ENCODE peak calls at places on chromosome 10, in nine cellular contexts. C, V, A, X, F, E, Q, H and O are unnamed samples.

GRCh38 chr10:89431977-89432376 is 17.6 kb downstream of the IFIT5 start:
- DNase-seq in C (peak), V (no peak), A (peak), X (peak), F (no peak), E (peak), Q (no peak), H (peak), O (no peak)

GRCh38 chr10:42367532-42368230 is 270.7 kb downstream of the ZNF33B start:
- DNase-seq in C (peak), V (peak), A (no peak), X (peak), F (peak), E (peak), Q (no peak), H (peak), O (peak)

GRCh38 chr10:88728107-88728763 is 22.2 kb downstream of the LIPK start:
- DNase-seq in C (peak), V (no peak), A (peak), X (no peak), F (peak), E (no peak), Q (peak), H (peak), O (peak)

GRCh38 chr10:329361-330099 is 194.3 kb downstream of the ZMYND11 start:
- DNase-seq in C (peak), V (peak), A (peak), X (peak), F (peak), E (peak), Q (peak), H (peak), O (peak)

GRCh38 chr10:1199345-1199673 is 143.1 kb downstream of the WDR37 start:
- DNase-seq in C (no peak), V (no peak), A (no peak), X (no peak), F (no peak), E (no peak), Q (no peak), H (no peak), O (no peak)

GRCh38 chr10:32360884-32361283 is 13.9 kb upstream of the EPC1 start:
- DNase-seq in C (no peak), V (no peak), A (no peak), X (no peak), F (no peak), E (no peak), Q (no peak), H (no peak), O (no peak)

GRCh38 chr10:96995851-96996250 is 163.8 kb downstream of the LCOR start:
- DNase-seq in C (peak), V (no peak), A (no peak), X (peak), F (no peak), E (peak), Q (no peak), H (no peak), O (no peak)

GRCh38 chr10:114308470-114309110 is 69.5 kb downstream of the VWA2 start:
- DNase-seq in C (no peak), V (no peak), A (no peak), X (no peak), F (no peak), E (peak), Q (no peak), H (peak), O (no peak)

GRCh38 chr10:78209987-78210386 is 176.3 kb downstream of the RPS24 start:
- DNase-seq in C (no peak), V (no peak), A (no peak), X (no peak), F (no peak), E (no peak), Q (no peak), H (no peak), O (no peak)

GRCh38 chr10:75234683-75235374 is 928 bp downstream of the COMTD1 start:
- DNase-seq in C (peak), V (peak), A (no peak), X (no peak), F (no peak), E (no peak), Q (peak), H (peak), O (peak)

GRCh38 chr10:60869916-60870728 is 73.9 kb downstream of the RHOBTB1 start:
- DNase-seq in C (no peak), V (no peak), A (no peak), X (no peak), F (no peak), E (no peak), Q (peak), H (no peak), O (no peak)

GRCh38 chr10:92702301-92702916 is 12.7 kb downstream of the HHEX start:
- DNase-seq in C (no peak), V (no peak), A (no peak), X (no peak), F (no peak), E (no peak), Q (no peak), H (no peak), O (no peak)

GRCh38 chr10:89342219-89342966 is 14.6 kb downstream of the IFIT3 start:
- DNase-seq in C (peak), V (no peak), A (no peak), X (peak), F (no peak), E (peak), Q (no peak), H (peak), O (no peak)

GRCh38 chr10:107653832-107654287 is 489.4 kb upstream of the SORCS1 start:
- DNase-seq in C (peak), V (peak), A (no peak), X (peak), F (peak), E (no peak), Q (no peak), H (peak), O (no peak)

GRCh38 chr10:21961847-21962246 is 41.7 kb downstream of the DNAJC1 start:
- DNase-seq in C (no peak), V (no peak), A (no peak), X (peak), F (no peak), E (no peak), Q (no peak), H (no peak), O (no peak)

GRCh38 chr10:986881-987634 is 1.2 kb upstream of the GTPBP4 start:
- DNase-seq in C (peak), V (no peak), A (no peak), X (peak), F (no peak), E (peak), Q (no peak), H (peak), O (no peak)

GRCh38 chr10:62205750-62206399 is 62.8 kb downstream of the RTKN2 start:
- DNase-seq in C (no peak), V (no peak), A (no peak), X (no peak), F (no peak), E (no peak), Q (no peak), H (no peak), O (no peak)
- H3K4me3 ChIP-seq in C (no peak), V (no peak), A (no peak), X (no peak), F (no peak), E (no peak), Q (no peak), H (no peak), O (no peak)

DNA sequence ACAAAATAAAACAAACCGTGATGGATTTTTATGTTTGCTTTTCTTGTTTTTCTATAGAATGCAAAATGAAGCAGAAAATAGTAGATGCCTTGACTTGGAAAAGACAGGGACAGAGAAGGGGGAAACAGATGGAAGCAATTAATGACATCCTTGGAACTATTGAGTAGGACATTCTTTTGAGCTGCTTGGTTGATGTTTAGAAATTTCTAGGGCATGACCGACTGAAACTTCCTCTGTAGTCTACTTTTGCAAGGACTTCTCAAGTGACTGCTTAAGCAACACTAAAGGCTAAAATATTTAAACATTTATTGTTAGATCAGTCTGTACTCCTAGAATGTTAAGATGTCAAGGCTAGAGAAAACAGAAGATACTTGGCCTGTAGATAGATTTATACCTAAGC is 49.4 kb downstream of the VCL start:
- DNase-seq in C (no peak), V (no peak), A (no peak), X (peak), F (no peak), E (peak), Q (no peak), H (peak), O (no peak)
- H3K9ac ChIP-seq in C (no peak), V (no peak), A (no peak), X (no peak), F (no peak), E (no peak), Q (no peak), H (peak), O (no peak)

DNA sequence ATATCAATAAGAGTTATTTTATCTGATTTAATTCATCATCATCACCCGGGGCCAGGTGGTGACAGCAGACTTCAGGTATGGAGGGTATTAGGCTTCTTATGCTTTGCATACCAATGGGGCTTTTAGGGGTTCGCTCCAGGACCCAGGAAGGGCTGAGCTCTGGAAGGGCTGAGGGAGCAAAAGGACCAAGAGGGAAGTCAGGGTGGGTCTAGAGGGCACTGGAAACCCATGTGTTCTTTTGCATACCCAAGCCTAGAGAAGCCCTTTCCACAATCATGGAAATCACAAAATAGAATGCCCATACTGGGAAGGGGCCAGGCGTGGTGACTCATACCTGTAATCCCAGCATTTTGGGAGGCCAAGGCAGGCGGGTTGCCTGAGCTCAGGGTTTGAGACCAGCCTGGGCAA is 30.9 kb upstream of the VCL start:
- DNase-seq in C (no peak), V (no peak), A (no peak), X (no peak), F (no peak), E (no peak), Q (peak), H (no peak), O (no peak)
- H3K4me3 ChIP-seq in C (no peak), V (no peak), A (no peak), X (no peak), F (no peak), E (no peak), Q (no peak), H (no peak), O (no peak)

DNA sequence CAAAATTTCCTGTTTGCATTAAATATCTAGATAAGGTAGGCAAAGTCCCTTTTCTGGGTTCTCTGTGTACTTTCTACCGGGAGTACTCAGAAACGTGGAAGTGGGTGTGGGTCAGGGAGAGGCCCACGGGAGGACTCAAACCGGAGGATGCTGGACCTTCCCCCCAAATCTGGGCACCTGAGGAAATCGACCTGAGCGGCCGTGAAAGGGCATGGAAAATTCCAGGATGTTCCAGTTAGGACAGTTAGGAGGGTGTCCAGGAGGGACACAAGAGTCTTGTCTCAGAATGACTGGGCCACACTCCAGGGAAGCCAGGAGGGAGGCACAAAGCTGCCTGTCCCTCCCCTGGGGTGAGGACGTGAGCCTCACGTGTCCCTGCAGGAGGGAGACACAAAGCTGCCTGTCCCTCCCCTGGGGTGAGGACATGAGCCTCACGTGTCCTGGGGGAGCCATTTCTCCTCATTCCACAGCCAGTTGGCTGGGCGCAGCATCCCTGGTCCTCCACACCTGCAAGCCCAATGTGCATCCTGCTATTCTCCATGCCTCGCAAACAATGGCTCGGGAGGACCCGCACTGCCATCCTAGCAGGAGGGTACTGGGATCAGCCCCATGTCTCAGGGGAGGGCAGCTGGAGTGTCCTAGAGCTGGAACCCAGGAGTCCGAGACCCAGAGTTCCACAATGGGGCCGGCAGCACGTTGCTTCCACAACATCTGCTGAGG is 190.5 kb upstream of the PPP2R2D start:
- DNase-seq in C (no peak), V (no peak), A (no peak), X (no peak), F (no peak), E (no peak), Q (peak), H (no peak), O (no peak)
- H3K9ac ChIP-seq in C (no peak), V (no peak), A (no peak), X (no peak), F (no peak), E (no peak), Q (no peak), H (no peak), O (no peak)

GRCh38 chr10:119650692-119651513 is at the start of gene BAG3:
- DNase-seq in C (peak), V (peak), A (peak), X (peak), F (peak), E (peak), Q (peak), H (peak), O (peak)

GRCh38 chr10:119652361-119652760 is 1.2 kb downstream of the BAG3 start:
- DNase-seq in C (peak), V (peak), A (peak), X (peak), F (peak), E (peak), Q (no peak), H (peak), O (no peak)

GRCh38 chr10:119651514-119652327 is 541 bp downstream of the BAG3 start:
- DNase-seq in C (no peak), V (peak), A (no peak), X (no peak), F (peak), E (no peak), Q (peak), H (peak), O (peak)

GRCh38 chr10:119654540-119654939 is 3.4 kb downstream of the BAG3 start:
- DNase-seq in C (peak), V (no peak), A (peak), X (no peak), F (peak), E (no peak), Q (peak), H (peak), O (peak)

DNA sequence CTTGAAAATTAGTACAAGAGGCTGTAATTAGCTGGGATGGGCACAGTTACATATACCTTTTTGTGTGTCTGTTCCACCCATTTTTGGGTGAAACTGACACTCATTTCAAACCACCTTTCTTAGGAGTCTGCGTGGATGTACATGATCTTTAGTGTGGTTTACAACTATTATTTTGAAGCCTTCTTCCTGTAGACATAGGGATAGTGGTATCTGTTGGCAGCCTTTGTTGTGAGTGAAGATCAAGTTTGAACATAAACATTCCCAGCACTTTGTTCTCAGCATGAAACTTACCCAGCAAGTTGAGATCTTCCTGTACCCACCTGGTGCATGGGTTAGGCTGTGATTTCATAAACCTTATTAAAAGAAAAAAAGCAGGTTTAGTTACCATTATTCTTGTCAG is 2.0 kb downstream of the BAG3 start:
- DNase-seq in C (no peak), V (no peak), A (no peak), X (peak), F (no peak), E (no peak), Q (no peak), H (no peak), O (no peak)
- H3K4me3 ChIP-seq in C (peak), V (peak), A (peak), X (peak), F (peak), E (peak), Q (peak), H (peak), O (peak)

DNA sequence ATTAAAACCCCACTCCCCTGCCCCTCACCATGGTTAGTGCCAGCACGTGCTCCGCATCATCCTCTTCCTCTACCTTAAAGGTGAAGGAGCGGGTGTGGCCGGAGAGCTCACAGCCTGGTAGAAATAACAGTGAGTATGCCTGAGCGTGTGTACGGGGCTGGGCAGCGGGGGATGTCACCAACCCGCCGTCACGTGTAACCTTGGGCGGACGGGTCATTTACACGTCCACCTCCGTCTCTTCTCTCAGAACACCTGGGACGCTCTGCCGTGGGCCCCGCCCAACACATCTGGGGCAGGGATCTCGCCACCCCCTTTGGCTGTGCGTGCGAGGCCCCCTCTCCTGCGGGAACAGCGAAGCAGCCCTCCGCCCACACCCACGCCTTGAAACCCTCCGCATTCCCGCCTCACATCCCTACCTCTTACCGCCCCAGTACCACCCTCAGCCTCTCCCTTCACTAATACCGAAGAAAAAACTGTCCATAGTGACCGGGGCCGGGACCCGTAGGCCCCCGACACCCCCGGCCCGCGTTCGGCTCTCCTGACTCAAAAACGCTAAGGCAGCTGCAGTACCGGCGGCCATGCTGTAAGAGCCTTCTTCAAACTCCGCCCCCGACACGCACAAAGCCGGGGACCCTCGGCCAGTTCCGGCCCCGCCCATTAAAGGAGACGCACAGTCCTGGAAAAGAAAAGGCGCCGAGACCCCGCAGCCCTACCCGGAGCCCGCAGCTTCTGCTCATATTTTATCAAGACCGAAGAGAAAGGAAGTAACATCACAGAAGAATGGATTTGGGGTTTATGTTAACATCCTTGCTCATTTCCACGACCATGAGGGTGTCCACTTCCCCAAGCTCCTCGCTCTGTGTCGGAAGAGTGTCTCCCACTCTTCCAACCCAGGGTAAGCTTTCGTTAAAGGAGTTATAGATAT is at the start of gene NPM3:
- DNase-seq in C (peak), V (peak), A (peak), X (peak), F (peak), E (peak), Q (peak), H (peak), O (peak)
- H3K9ac ChIP-seq in C (peak), V (peak), A (peak), X (peak), F (peak), E (peak), Q (peak), H (peak), O (peak)

DNA sequence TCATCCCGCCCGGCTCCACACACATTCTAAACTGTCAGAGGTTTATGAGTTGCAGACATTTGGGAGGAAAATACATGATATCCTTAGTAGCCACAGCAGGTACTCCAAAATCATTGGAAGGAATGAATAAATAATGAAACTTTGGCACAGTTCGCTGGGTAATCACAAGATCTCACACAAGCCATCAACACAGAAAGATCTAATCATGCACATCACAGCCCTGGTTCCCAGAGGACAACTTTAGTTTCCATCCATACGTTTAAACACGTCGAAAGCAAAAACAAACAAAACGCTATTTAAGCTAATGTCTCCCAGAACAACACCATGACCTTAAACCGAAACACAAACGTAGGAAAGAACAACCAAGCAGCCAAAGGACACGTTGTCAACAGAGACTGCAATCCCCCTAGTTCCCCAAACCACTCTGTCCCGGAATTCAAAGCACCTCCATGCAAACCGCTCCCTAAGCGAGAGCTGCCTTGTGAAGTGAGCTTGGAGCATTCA is 12.3 kb downstream of the SVIL start:
- DNase-seq in C (no peak), V (no peak), A (no peak), X (no peak), F (no peak), E (no peak), Q (peak), H (no peak), O (no peak)
- H3K4me3 ChIP-seq in C (no peak), V (no peak), A (no peak), X (no peak), F (no peak), E (no peak), Q (no peak), H (no peak), O (peak)

DNA sequence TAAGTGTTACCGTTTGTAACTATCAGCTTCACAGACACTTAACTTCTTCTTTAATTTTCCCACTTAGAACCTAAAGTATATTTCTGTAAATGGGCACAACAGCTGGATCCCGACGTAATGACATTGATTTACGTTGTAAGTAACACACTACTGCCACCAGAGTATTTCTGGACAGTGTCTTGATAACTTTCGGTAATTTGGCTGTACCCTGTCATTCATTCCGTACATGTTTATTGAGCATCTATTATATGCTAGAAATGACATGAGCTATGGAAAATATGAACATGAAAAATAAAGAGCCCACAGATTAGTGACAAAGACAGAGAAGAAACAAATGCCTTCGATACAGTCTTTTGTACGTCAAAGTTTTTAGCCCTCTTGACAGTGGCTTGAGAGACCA is 291.4 kb downstream of the CCDC3 start:
- DNase-seq in C (no peak), V (no peak), A (no peak), X (no peak), F (no peak), E (no peak), Q (no peak), H (no peak), O (no peak)
- H3K9ac ChIP-seq in C (no peak), V (no peak), A (no peak), X (peak), F (no peak), E (peak), Q (no peak), H (peak), O (no peak)